ENCODE peak calls at places on chromosome 20, in five cellular contexts. O, U, A, W and B are unnamed samples.

GRCh38 chr20:57964011-57964862 is 254.4 kb upstream of the PMEPA1 start:
- DNase-seq in O (no peak), U (no peak), A (peak), W (no peak), B (no peak)

GRCh38 chr20:24160563-24161355 is 172.2 kb upstream of the GGTLC1 start:
- DNase-seq in O (no peak), U (peak), A (peak), W (no peak), B (no peak)

GRCh38 chr20:59161626-59162170 is 1.9 kb upstream of the ZNF831 start:
- DNase-seq in O (no peak), U (no peak), A (no peak), W (no peak), B (no peak)

GRCh38 chr20:24406761-24407550 is 62.5 kb upstream of the SYNDIG1 start:
- DNase-seq in O (no peak), U (no peak), A (no peak), W (no peak), B (no peak)

GRCh38 chr20:52056203-52057062 is 135.1 kb downstream of the ZFP64 start:
- DNase-seq in O (peak), U (peak), A (no peak), W (no peak), B (no peak)

GRCh38 chr20:38082894-38083293 is 49.3 kb downstream of the RPRD1B start:
- DNase-seq in O (no peak), U (no peak), A (no peak), W (no peak), B (no peak)

GRCh38 chr20:595330-596308 is 14.5 kb downstream of the TCF15 start:
- DNase-seq in O (no peak), U (no peak), A (no peak), W (no peak), B (no peak)

GRCh38 chr20:58701431-58702160 is 9.0 kb downstream of the NPEPL1 start:
- DNase-seq in O (no peak), U (no peak), A (no peak), W (no peak), B (no peak)

GRCh38 chr20:59232618-59233017 is 67.8 kb upstream of the EDN3 start:
- DNase-seq in O (no peak), U (no peak), A (no peak), W (no peak), B (no peak)

GRCh38 chr20:25254986-25255680 is 7.2 kb downstream of the PYGB start:
- DNase-seq in O (no peak), U (no peak), A (no peak), W (no peak), B (no peak)

GRCh38 chr20:35820715-35821114 is 48.9 kb downstream of the PHF20 start:
- DNase-seq in O (no peak), U (peak), A (no peak), W (no peak), B (no peak)

GRCh38 chr20:23131766-23132165 is 45.6 kb upstream of the CD93 start:
- DNase-seq in O (no peak), U (peak), A (no peak), W (no peak), B (no peak)